ENCODE peak calls at places on chromosomes 3 and 15, in eight cellular contexts. One of them, this sample, is unnamed.

GRCh38 chr3:11944052-11944673 is 60.0 kb upstream of the SYN2 start:
- DNase-seq in DND-41: no peak
- DNase-seq in hepatocyte: peak
- DNase-seq in ovary: no peak
- DNase-seq in IMR-90: peak
- DNase-seq in Peyer's patch: no peak
- DNase-seq in RWPE1: peak
- DNase-seq in SJSA1: no peak
- DNase-seq in this sample: no peak

GRCh38 chr3:38582316-38582715 is 67.2 kb downstream of the SCN5A start:
- DNase-seq in DND-41: no peak
- DNase-seq in hepatocyte: no peak
- DNase-seq in ovary: no peak
- DNase-seq in IMR-90: no peak
- DNase-seq in Peyer's patch: peak
- DNase-seq in RWPE1: no peak
- DNase-seq in SJSA1: peak
- DNase-seq in this sample: no peak

GRCh38 chr3:177452487-177452886 is 255.2 kb upstream of the TBL1XR1 start:
- DNase-seq in DND-41: no peak
- DNase-seq in hepatocyte: peak
- DNase-seq in ovary: no peak
- DNase-seq in IMR-90: peak
- DNase-seq in Peyer's patch: no peak
- DNase-seq in RWPE1: peak
- DNase-seq in SJSA1: no peak
- DNase-seq in this sample: no peak

GRCh38 chr3:189488241-189488767 is 142.9 kb upstream of the TP63 start:
- DNase-seq in DND-41: no peak
- DNase-seq in hepatocyte: peak
- DNase-seq in ovary: no peak
- DNase-seq in IMR-90: no peak
- DNase-seq in Peyer's patch: no peak
- DNase-seq in RWPE1: peak
- DNase-seq in SJSA1: peak
- DNase-seq in this sample: no peak

GRCh38 chr3:147672035-147672434 is 262.9 kb downstream of the ZIC1 start:
- DNase-seq in DND-41: no peak
- DNase-seq in hepatocyte: no peak
- DNase-seq in ovary: no peak
- DNase-seq in IMR-90: no peak
- DNase-seq in Peyer's patch: no peak
- DNase-seq in RWPE1: no peak
- DNase-seq in SJSA1: no peak
- DNase-seq in this sample: no peak

GRCh38 chr3:110344897-110345767 is 726.5 kb upstream of the NECTIN3 start:
- DNase-seq in DND-41: no peak
- DNase-seq in hepatocyte: peak
- DNase-seq in ovary: no peak
- DNase-seq in IMR-90: peak
- DNase-seq in Peyer's patch: no peak
- DNase-seq in RWPE1: no peak
- DNase-seq in SJSA1: no peak
- DNase-seq in this sample: no peak

GRCh38 chr3:69568458-69568857 is 170.8 kb upstream of the MITF start:
- DNase-seq in DND-41: no peak
- DNase-seq in hepatocyte: no peak
- DNase-seq in ovary: no peak
- DNase-seq in IMR-90: peak
- DNase-seq in Peyer's patch: no peak
- DNase-seq in RWPE1: no peak
- DNase-seq in SJSA1: no peak
- DNase-seq in this sample: no peak

GRCh38 chr15:101329867-101330380 is 34.9 kb upstream of the SNRPA1 start:
- DNase-seq in DND-41: no peak
- DNase-seq in hepatocyte: no peak
- DNase-seq in ovary: no peak
- DNase-seq in IMR-90: no peak
- DNase-seq in Peyer's patch: no peak
- DNase-seq in RWPE1: no peak
- DNase-seq in SJSA1: peak
- DNase-seq in this sample: no peak

GRCh38 chr3:122609798-122610559 is 32.5 kb downstream of the PARP15 start:
- DNase-seq in DND-41: no peak
- DNase-seq in hepatocyte: no peak
- DNase-seq in ovary: no peak
- DNase-seq in IMR-90: peak
- DNase-seq in Peyer's patch: no peak
- DNase-seq in RWPE1: peak
- DNase-seq in SJSA1: no peak
- DNase-seq in this sample: no peak

GRCh38 chr3:195042741-195043611 is 228.0 kb downstream of the XXYLT1 start:
- DNase-seq in DND-41: no peak
- DNase-seq in hepatocyte: peak
- DNase-seq in ovary: peak
- DNase-seq in IMR-90: no peak
- DNase-seq in Peyer's patch: peak
- DNase-seq in RWPE1: peak
- DNase-seq in SJSA1: no peak
- DNase-seq in this sample: no peak

GRCh38 chr3:182783106-182783505 is 10.2 kb upstream of the ATP11B start:
- DNase-seq in DND-41: no peak
- DNase-seq in hepatocyte: no peak
- DNase-seq in ovary: no peak
- DNase-seq in IMR-90: no peak
- DNase-seq in Peyer's patch: no peak
- DNase-seq in RWPE1: no peak
- DNase-seq in SJSA1: no peak
- DNase-seq in this sample: no peak

GRCh38 chr15:75042730-75043508 is 19.5 kb downstream of the PPCDC start:
- DNase-seq in DND-41: peak
- DNase-seq in hepatocyte: peak
- DNase-seq in ovary: peak
- DNase-seq in IMR-90: peak
- DNase-seq in Peyer's patch: peak
- DNase-seq in RWPE1: no peak
- DNase-seq in SJSA1: peak
- DNase-seq in this sample: peak

GRCh38 chr3:121800906-121801305 is 34.0 kb downstream of the IQCB1 start:
- DNase-seq in DND-41: no peak
- DNase-seq in hepatocyte: no peak
- DNase-seq in ovary: no peak
- DNase-seq in IMR-90: no peak
- DNase-seq in Peyer's patch: no peak
- DNase-seq in RWPE1: no peak
- DNase-seq in SJSA1: no peak
- DNase-seq in this sample: no peak

GRCh38 chr3:102123590-102124190 is 274.4 kb downstream of the NFKBIZ start:
- DNase-seq in DND-41: no peak
- DNase-seq in hepatocyte: no peak
- DNase-seq in ovary: no peak
- DNase-seq in IMR-90: peak
- DNase-seq in Peyer's patch: no peak
- DNase-seq in RWPE1: peak
- DNase-seq in SJSA1: no peak
- DNase-seq in this sample: no peak

GRCh38 chr3:135071483-135071882 is 276.4 kb downstream of the EPHB1 start:
- DNase-seq in DND-41: no peak
- DNase-seq in hepatocyte: no peak
- DNase-seq in ovary: no peak
- DNase-seq in IMR-90: no peak
- DNase-seq in Peyer's patch: no peak
- DNase-seq in RWPE1: no peak
- DNase-seq in SJSA1: no peak
- DNase-seq in this sample: no peak

GRCh38 chr3:136350132-136350531 is 100.0 kb downstream of the PCCB start:
- DNase-seq in DND-41: no peak
- DNase-seq in hepatocyte: peak
- DNase-seq in ovary: peak
- DNase-seq in IMR-90: peak
- DNase-seq in Peyer's patch: no peak
- DNase-seq in RWPE1: peak
- DNase-seq in SJSA1: peak
- DNase-seq in this sample: no peak

GRCh38 chr3:71916747-71917369 is 131.9 kb upstream of the PROK2 start:
- DNase-seq in DND-41: no peak
- DNase-seq in hepatocyte: no peak
- DNase-seq in ovary: peak
- DNase-seq in IMR-90: peak
- DNase-seq in Peyer's patch: no peak
- DNase-seq in RWPE1: no peak
- DNase-seq in SJSA1: no peak
- DNase-seq in this sample: no peak

GRCh38 chr3:79250746-79251145 is 517.1 kb downstream of the ROBO1 start:
- DNase-seq in DND-41: no peak
- DNase-seq in hepatocyte: no peak
- DNase-seq in ovary: no peak
- DNase-seq in IMR-90: no peak
- DNase-seq in Peyer's patch: no peak
- DNase-seq in RWPE1: no peak
- DNase-seq in SJSA1: no peak
- DNase-seq in this sample: no peak

GRCh38 chr3:155131104-155131503 is 51.0 kb downstream of the MME start:
- DNase-seq in DND-41: no peak
- DNase-seq in hepatocyte: peak
- DNase-seq in ovary: no peak
- DNase-seq in IMR-90: peak
- DNase-seq in Peyer's patch: peak
- DNase-seq in RWPE1: peak
- DNase-seq in SJSA1: no peak
- DNase-seq in this sample: no peak

GRCh38 chr3:151795276-151795675 is 18.6 kb upstream of the AADAC start:
- DNase-seq in DND-41: no peak
- DNase-seq in hepatocyte: no peak
- DNase-seq in ovary: no peak
- DNase-seq in IMR-90: peak
- DNase-seq in Peyer's patch: no peak
- DNase-seq in RWPE1: peak
- DNase-seq in SJSA1: no peak
- DNase-seq in this sample: no peak

GRCh38 chr3:54202651-54203248 is 80.4 kb downstream of the CACNA2D3 start:
- DNase-seq in DND-41: no peak
- DNase-seq in hepatocyte: no peak
- DNase-seq in ovary: no peak
- DNase-seq in IMR-90: no peak
- DNase-seq in Peyer's patch: no peak
- DNase-seq in RWPE1: no peak
- DNase-seq in SJSA1: no peak
- DNase-seq in this sample: no peak

GRCh38 chr3:109548192-109548938 is 211.0 kb upstream of the DPPA4 start:
- DNase-seq in DND-41: no peak
- DNase-seq in hepatocyte: no peak
- DNase-seq in ovary: no peak
- DNase-seq in IMR-90: peak
- DNase-seq in Peyer's patch: no peak
- DNase-seq in RWPE1: no peak
- DNase-seq in SJSA1: no peak
- DNase-seq in this sample: no peak

GRCh38 chr15:81133782-81134461 is at the start of gene CFAP161:
- DNase-seq in DND-41: no peak
- DNase-seq in hepatocyte: peak
- DNase-seq in ovary: peak
- DNase-seq in IMR-90: peak
- DNase-seq in Peyer's patch: peak
- DNase-seq in RWPE1: peak
- DNase-seq in SJSA1: peak
- DNase-seq in this sample: peak

GRCh38 chr15:98649996-98650870 is 1.9 kb downstream of the IGF1R start:
- DNase-seq in DND-41: peak
- DNase-seq in hepatocyte: peak
- DNase-seq in ovary: peak
- DNase-seq in IMR-90: peak
- DNase-seq in Peyer's patch: peak
- DNase-seq in RWPE1: no peak
- DNase-seq in SJSA1: no peak
- DNase-seq in this sample: no peak

GRCh38 chr15:98650871-98651481 is 2.6 kb downstream of the IGF1R start:
- DNase-seq in DND-41: no peak
- DNase-seq in hepatocyte: peak
- DNase-seq in ovary: peak
- DNase-seq in IMR-90: peak
- DNase-seq in Peyer's patch: peak
- DNase-seq in RWPE1: no peak
- DNase-seq in SJSA1: no peak
- DNase-seq in this sample: no peak

GRCh38 chr15:98648654-98649537 is 557 bp downstream of the IGF1R start:
- DNase-seq in DND-41: peak
- DNase-seq in hepatocyte: peak
- DNase-seq in ovary: peak
- DNase-seq in IMR-90: peak
- DNase-seq in Peyer's patch: peak
- DNase-seq in RWPE1: no peak
- DNase-seq in SJSA1: peak
- DNase-seq in this sample: peak

GRCh38 chr15:98647774-98648653 is at the start of gene IGF1R:
- DNase-seq in DND-41: peak
- DNase-seq in hepatocyte: peak
- DNase-seq in ovary: peak
- DNase-seq in IMR-90: peak
- DNase-seq in Peyer's patch: peak
- DNase-seq in RWPE1: peak
- DNase-seq in SJSA1: peak
- DNase-seq in this sample: peak

GRCh38 chr15:98649621-98649995 is 1.3 kb downstream of the IGF1R start:
- DNase-seq in DND-41: peak
- DNase-seq in hepatocyte: peak
- DNase-seq in ovary: peak
- DNase-seq in IMR-90: no peak
- DNase-seq in Peyer's patch: peak
- DNase-seq in RWPE1: no peak
- DNase-seq in SJSA1: no peak
- DNase-seq in this sample: no peak
- H3K27ac ChIP-seq in DND-41: no peak
- H3K27ac ChIP-seq in hepatocyte: peak
- H3K27ac ChIP-seq in ovary: peak
- H3K27ac ChIP-seq in IMR-90: peak
- H3K27ac ChIP-seq in Peyer's patch: peak
- H3K27ac ChIP-seq in RWPE1: peak
- H3K27ac ChIP-seq in SJSA1: peak
- H3K27ac ChIP-seq in this sample: peak

GRCh38 chr3:30689202-30689641 is 82.8 kb downstream of the TGFBR2 start:
- DNase-seq in DND-41: no peak
- DNase-seq in hepatocyte: peak
- DNase-seq in ovary: peak
- DNase-seq in IMR-90: peak
- DNase-seq in Peyer's patch: no peak
- DNase-seq in RWPE1: peak
- DNase-seq in SJSA1: no peak
- DNase-seq in this sample: no peak
- H3K27ac ChIP-seq in DND-41: no peak
- H3K27ac ChIP-seq in hepatocyte: peak
- H3K27ac ChIP-seq in ovary: no peak
- H3K27ac ChIP-seq in IMR-90: peak
- H3K27ac ChIP-seq in Peyer's patch: peak
- H3K27ac ChIP-seq in RWPE1: peak
- H3K27ac ChIP-seq in SJSA1: peak
- H3K27ac ChIP-seq in this sample: peak

GRCh38 chr3:15513810-15514662 is 7.5 kb downstream of the COLQ start:
- DNase-seq in DND-41: no peak
- DNase-seq in hepatocyte: no peak
- DNase-seq in ovary: no peak
- DNase-seq in IMR-90: no peak
- DNase-seq in Peyer's patch: no peak
- DNase-seq in RWPE1: no peak
- DNase-seq in SJSA1: no peak
- DNase-seq in this sample: no peak
- H3K27ac ChIP-seq in DND-41: no peak
- H3K27ac ChIP-seq in hepatocyte: no peak
- H3K27ac ChIP-seq in ovary: no peak
- H3K27ac ChIP-seq in IMR-90: no peak
- H3K27ac ChIP-seq in Peyer's patch: no peak
- H3K27ac ChIP-seq in RWPE1: no peak
- H3K27ac ChIP-seq in SJSA1: no peak
- H3K27ac ChIP-seq in this sample: no peak

GRCh38 chr3:180973543-180973942 is 16.0 kb downstream of the DNAJC19 start:
- DNase-seq in DND-41: no peak
- DNase-seq in hepatocyte: no peak
- DNase-seq in ovary: no peak
- DNase-seq in IMR-90: no peak
- DNase-seq in Peyer's patch: no peak
- DNase-seq in RWPE1: no peak
- DNase-seq in SJSA1: no peak
- DNase-seq in this sample: no peak
- H3K27ac ChIP-seq in DND-41: no peak
- H3K27ac ChIP-seq in hepatocyte: no peak
- H3K27ac ChIP-seq in ovary: no peak
- H3K27ac ChIP-seq in IMR-90: no peak
- H3K27ac ChIP-seq in Peyer's patch: no peak
- H3K27ac ChIP-seq in RWPE1: no peak
- H3K27ac ChIP-seq in SJSA1: no peak
- H3K27ac ChIP-seq in this sample: no peak

This sample was measured in substantia nigra.